ENCODE peak calls at places on chromosomes 13 and 19, in nine cellular contexts. X is heart left ventricle, V is Panc1, E is left ventricle myocardium inferior, Y is transverse colon, Q is thoracic aorta, H is IMR-90, O is ascending aorta, I is keratinocyte. K is an unnamed sample. For H3K9me3, the result is how much of the 10 kb centered on the place peaks cover.

GRCh38 chr13:23469901-23470525 is 36.5 kb upstream of the SACS start:
- DNase-seq in X (no peak), V (no peak), E (no peak), Y (no peak), Q (no peak), H (peak), O (no peak), I (no peak), K (no peak)

GRCh38 chr19:48398329-48399235 is 5.1 kb downstream of the GRIN2D start:
- DNase-seq in X (peak), V (no peak), E (peak), Y (peak), Q (peak), H (peak), O (peak), I (peak), K (peak)

GRCh38 chr13:113811081-113811928 is 52.3 kb downstream of the TMEM255B start:
- DNase-seq in X (no peak), V (no peak), E (no peak), Y (no peak), Q (no peak), H (no peak), O (no peak), I (no peak), K (no peak)

GRCh38 chr13:74288361-74288911 is 154.2 kb upstream of the KLF12 start:
- DNase-seq in X (peak), V (no peak), E (peak), Y (peak), Q (no peak), H (no peak), O (no peak), I (no peak), K (no peak)

GRCh38 chr13:96090240-96091101 is 564 bp downstream of the HS6ST3 start:
- DNase-seq in X (no peak), V (no peak), E (peak), Y (no peak), Q (no peak), H (no peak), O (no peak), I (no peak), K (no peak)

GRCh38 chr19:23914402-23915286 is at the start of gene ZNF726:
- DNase-seq in X (peak), V (peak), E (peak), Y (peak), Q (peak), H (peak), O (peak), I (peak), K (peak)

GRCh38 chr19:17648097-17648660 is 40.0 kb downstream of the UNC13A start:
- DNase-seq in X (no peak), V (no peak), E (no peak), Y (no peak), Q (no peak), H (no peak), O (no peak), I (no peak), K (no peak)

GRCh38 chr19:8001651-8001994 is 3.8 kb downstream of the ELAVL1 start:
- DNase-seq in X (no peak), V (no peak), E (no peak), Y (no peak), Q (no peak), H (no peak), O (no peak), I (no peak), K (no peak)

GRCh38 chr19:7868671-7869452 is 5.3 kb downstream of the PRR36 start:
- DNase-seq in X (peak), V (no peak), E (peak), Y (peak), Q (no peak), H (peak), O (peak), I (no peak), K (peak)

GRCh38 chr13:23679214-23679613 is 109.0 kb downstream of the TNFRSF19 start:
- DNase-seq in X (no peak), V (no peak), E (no peak), Y (no peak), Q (no peak), H (peak), O (no peak), I (peak), K (no peak)

GRCh38 chr13:94331281-94331680 is 148.2 kb downstream of the DCT start:
- DNase-seq in X (no peak), V (no peak), E (no peak), Y (no peak), Q (no peak), H (no peak), O (no peak), I (no peak), K (no peak)

GRCh38 chr19:4390017-4390861 is 10.1 kb downstream of the SH3GL1 start:
- DNase-seq in X (peak), V (no peak), E (peak), Y (peak), Q (no peak), H (peak), O (no peak), I (no peak), K (no peak)

GRCh38 chr19:7705387-7706187 is 3.7 kb upstream of the FCER2 start:
- DNase-seq in X (peak), V (no peak), E (peak), Y (peak), Q (no peak), H (no peak), O (no peak), I (no peak), K (peak)

GRCh38 chr13:42035905-42036521 is 12.4 kb upstream of the DGKH start:
- DNase-seq in X (no peak), V (no peak), E (no peak), Y (no peak), Q (no peak), H (no peak), O (no peak), I (no peak), K (no peak)

GRCh38 chr13:93529961-93530360 is 303.4 kb downstream of the GPC6 start:
- DNase-seq in X (no peak), V (no peak), E (no peak), Y (no peak), Q (no peak), H (peak), O (no peak), I (no peak), K (no peak)

GRCh38 chr13:96089749-96090239 is at the start of gene HS6ST3:
- DNase-seq in X (peak), V (no peak), E (peak), Y (no peak), Q (no peak), H (no peak), O (peak), I (no peak), K (no peak)

GRCh38 chr13:46571189-46571901 is 18.4 kb downstream of the LRCH1 start:
- DNase-seq in X (no peak), V (no peak), E (no peak), Y (no peak), Q (no peak), H (peak), O (peak), I (no peak), K (no peak)

GRCh38 chr13:40666905-40667621 is 622 bp upstream of the FOXO1 start:
- DNase-seq in X (peak), V (no peak), E (peak), Y (peak), Q (no peak), H (no peak), O (peak), I (no peak), K (peak)

GRCh38 chr19:42421591-42422031 is 5.6 kb downstream of the LIPE start:
- DNase-seq in X (no peak), V (no peak), E (no peak), Y (no peak), Q (no peak), H (no peak), O (peak), I (peak), K (no peak)

GRCh38 chr13:38577048-38577447 is 109.8 kb upstream of the FREM2 start:
- DNase-seq in X (no peak), V (no peak), E (no peak), Y (no peak), Q (no peak), H (no peak), O (no peak), I (no peak), K (no peak)

GRCh38 chr13:112766336-112766735 is 76.5 kb downstream of the ATP11A start:
- DNase-seq in X (no peak), V (no peak), E (no peak), Y (no peak), Q (no peak), H (no peak), O (no peak), I (no peak), K (no peak)

GRCh38 chr13:83340170-83340569 is 542.1 kb downstream of the SLITRK1 start:
- DNase-seq in X (no peak), V (no peak), E (no peak), Y (no peak), Q (no peak), H (no peak), O (no peak), I (no peak), K (no peak)

GRCh38 chr19:33712268-33712667 is 84.4 kb upstream of the KCTD15 start:
- DNase-seq in X (no peak), V (no peak), E (no peak), Y (no peak), Q (no peak), H (no peak), O (no peak), I (no peak), K (no peak)

GRCh38 chr19:20154636-20155035 is 12.4 kb upstream of the ZNF486 start:
- DNase-seq in X (no peak), V (no peak), E (no peak), Y (no peak), Q (no peak), H (no peak), O (no peak), I (no peak), K (no peak)

GRCh38 chr13:79445968-79446645 is 34.8 kb upstream of the NDFIP2 start:
- DNase-seq in X (no peak), V (no peak), E (no peak), Y (no peak), Q (no peak), H (no peak), O (no peak), I (no peak), K (no peak)

GRCh38 chr19:50548191-50549058 is 19.8 kb downstream of the LRRC4B start:
- DNase-seq in X (no peak), V (no peak), E (no peak), Y (no peak), Q (no peak), H (no peak), O (no peak), I (no peak), K (no peak)

GRCh38 chr19:49793561-49793840 is 19.6 kb downstream of the FUZ start:
- DNase-seq in X (no peak), V (no peak), E (no peak), Y (no peak), Q (no peak), H (peak), O (no peak), I (no peak), K (no peak)

GRCh38 chr19:32165750-32166149 is 179.7 kb upstream of the ZNF507 start:
- DNase-seq in X (no peak), V (no peak), E (no peak), Y (no peak), Q (no peak), H (no peak), O (no peak), I (no peak), K (peak)

GRCh38 chr13:113559901-113560644 is 24.5 kb upstream of the TFDP1 start:
- DNase-seq in X (no peak), V (no peak), E (no peak), Y (no peak), Q (no peak), H (no peak), O (peak), I (no peak), K (peak)

GRCh38 chr19:8491574-8491973 is 10.9 kb downstream of the PRAM1 start:
- DNase-seq in X (no peak), V (no peak), E (no peak), Y (no peak), Q (no peak), H (no peak), O (no peak), I (no peak), K (no peak)

GRCh38 chr13:67130444-67130843 is 99.7 kb downstream of the PCDH9 start:
- DNase-seq in X (no peak), V (no peak), E (no peak), Y (no peak), Q (no peak), H (no peak), O (no peak), I (no peak), K (no peak)

GRCh38 chr13:60370343-60370742 is 26.7 kb upstream of the TDRD3 start:
- DNase-seq in X (no peak), V (no peak), E (no peak), Y (no peak), Q (no peak), H (no peak), O (no peak), I (no peak), K (no peak)

GRCh38 chr13:49386664-49387063 is 57.2 kb downstream of the CAB39L start:
- DNase-seq in X (no peak), V (no peak), E (no peak), Y (no peak), Q (no peak), H (no peak), O (no peak), I (no peak), K (no peak)

GRCh38 chr19:53076984-53077383 is 26.2 kb downstream of the ZNF160 start:
- DNase-seq in X (peak), V (no peak), E (peak), Y (peak), Q (no peak), H (peak), O (no peak), I (no peak), K (no peak)

GRCh38 chr19:42132030-42132628 is at the start of gene POU2F2:
- DNase-seq in X (peak), V (no peak), E (peak), Y (peak), Q (no peak), H (no peak), O (no peak), I (no peak), K (peak)

GRCh38 chr13:27298849-27299248 is 28.2 kb downstream of the RASL11A start:
- DNase-seq in X (no peak), V (no peak), E (no peak), Y (no peak), Q (no peak), H (no peak), O (no peak), I (no peak), K (no peak)

GRCh38 chr19:11833541-11833940 is 15.0 kb upstream of the ZNF439 start:
- DNase-seq in X (no peak), V (no peak), E (no peak), Y (no peak), Q (no peak), H (no peak), O (no peak), I (no peak), K (no peak)
- H3K9me3 ChIP-seq in X (half or more), V (under half), E (half or more), Y (half or more), Q (half or more), H (under half), O (half or more), I (under half), K (under half)

GRCh38 chr19:787551-787950 is 9.7 kb upstream of the PTBP1 start:
- DNase-seq in X (no peak), V (no peak), E (no peak), Y (no peak), Q (no peak), H (no peak), O (no peak), I (no peak), K (no peak)

GRCh38 chr19:781800-782194 is 15.5 kb upstream of the PTBP1 start:
- DNase-seq in X (no peak), V (no peak), E (no peak), Y (no peak), Q (no peak), H (no peak), O (no peak), I (no peak), K (no peak)

GRCh38 chr19:780935-781334 is 16.3 kb upstream of the PTBP1 start:
- DNase-seq in X (no peak), V (no peak), E (no peak), Y (no peak), Q (no peak), H (no peak), O (no peak), I (no peak), K (no peak)

GRCh38 chr19:782195-783043 is 14.8 kb upstream of the PTBP1 start:
- DNase-seq in X (no peak), V (no peak), E (no peak), Y (no peak), Q (no peak), H (peak), O (no peak), I (no peak), K (no peak)

GRCh38 chr19:784541-784940 is 12.7 kb upstream of the PTBP1 start:
- DNase-seq in X (no peak), V (no peak), E (no peak), Y (no peak), Q (no peak), H (no peak), O (no peak), I (no peak), K (no peak)
- TF ChIP-seq CTCF in X (no peak), V (no peak), E (no peak), Y (no peak), Q (no peak), H (no peak), O (no peak), I (no peak), K (no peak)

GRCh38 chr13:33205804-33206221 is 79.7 kb downstream of the STARD13 start:
- DNase-seq in X (peak), V (no peak), E (no peak), Y (no peak), Q (no peak), H (peak), O (peak), I (no peak), K (no peak)
- H3K4me3 ChIP-seq in X (peak), V (no peak), E (peak), Y (peak), Q (peak), H (peak), O (peak), I (no peak), K (no peak)

DNA sequence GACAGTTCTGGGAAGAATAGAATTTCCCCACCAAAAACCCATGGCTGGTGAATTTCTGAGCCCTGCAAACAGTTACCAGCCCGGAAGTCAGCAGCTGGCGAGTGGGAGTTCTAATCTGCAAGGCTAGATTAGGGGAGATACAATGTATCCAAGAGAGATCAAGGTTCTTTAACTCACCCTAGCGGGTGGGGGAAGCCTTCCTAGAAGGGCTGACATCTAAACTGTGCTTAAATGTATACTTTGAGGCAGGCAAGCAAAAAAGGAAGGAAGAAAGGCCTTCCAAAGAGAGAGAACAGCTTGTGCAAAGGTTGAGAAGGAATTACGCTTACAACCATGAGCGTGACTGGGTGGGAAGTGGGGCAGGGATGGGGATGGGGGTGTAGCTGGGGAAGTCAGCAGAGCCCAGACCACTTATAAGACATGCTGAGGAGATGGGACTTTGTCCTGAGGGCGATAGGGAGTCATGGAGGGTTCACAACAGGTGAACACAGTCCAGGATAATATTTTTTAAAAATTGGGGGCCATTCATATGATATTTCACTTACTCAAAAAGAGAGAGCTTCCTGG is 20.8 kb upstream of the ZNRF4 start:
- DNase-seq in X (no peak), V (no peak), E (no peak), Y (no peak), Q (no peak), H (no peak), O (no peak), I (no peak), K (no peak)
- H3K9me3 ChIP-seq in X (under half), V (under half), E (under half), Y (under half), Q (under half), H (under half), O (under half), I (under half), K (under half)

DNA sequence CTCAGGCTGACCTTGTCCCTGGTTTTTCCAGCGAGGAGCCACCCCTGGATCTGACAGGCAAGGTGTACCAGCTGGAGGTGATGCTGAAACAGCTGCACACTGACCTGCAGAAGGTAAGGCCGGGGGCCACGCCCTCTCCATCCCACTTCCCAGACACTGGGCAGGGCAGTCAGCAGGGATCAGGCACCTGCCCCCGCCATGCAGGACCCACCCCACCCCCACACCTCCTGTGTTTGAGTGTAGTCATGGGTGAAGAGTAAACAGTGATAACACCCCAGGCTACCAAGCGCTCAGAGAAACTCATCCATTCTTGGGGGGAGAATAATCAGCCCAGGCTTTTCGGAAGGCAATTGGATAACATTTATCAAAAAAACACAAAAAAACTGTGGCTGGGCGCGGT is 19.9 kb downstream of the DPF1 start:
- DNase-seq in X (no peak), V (no peak), E (no peak), Y (no peak), Q (no peak), H (no peak), O (no peak), I (no peak), K (no peak)
- TF ChIP-seq CTCF in X (no peak), V (no peak), E (no peak), Y (no peak), Q (no peak), H (no peak), O (no peak), I (no peak), K (no peak)

DNA sequence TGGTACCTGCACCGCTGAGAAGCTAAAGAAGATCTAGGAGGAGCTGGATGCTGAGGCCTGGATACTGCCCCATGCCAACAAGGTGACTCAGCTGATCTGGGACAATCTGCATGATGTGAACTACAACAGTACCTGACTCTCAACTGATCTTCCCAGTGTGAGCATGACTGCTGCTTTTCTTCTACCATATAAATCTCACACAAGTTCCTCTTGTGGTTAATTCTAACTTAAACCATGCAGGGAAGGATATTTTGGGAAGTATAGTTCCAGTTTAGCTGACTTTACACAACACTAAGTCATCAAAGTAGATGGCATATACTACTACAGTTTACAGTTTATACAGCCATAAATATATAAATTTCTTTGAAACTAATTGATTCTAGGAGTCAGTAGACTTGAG is 91.9 kb downstream of the SLAIN1 start:
- DNase-seq in X (no peak), V (no peak), E (no peak), Y (no peak), Q (no peak), H (no peak), O (no peak), I (no peak), K (no peak)
- H3K4me3 ChIP-seq in X (no peak), V (no peak), E (no peak), Y (no peak), Q (no peak), H (no peak), O (no peak), I (no peak), K (no peak)